ENCODE peak calls at places on chromosome 9, in nine cellular contexts. U is nephron progenitor cell, N is T-helper 1 cell, E is EL, V is mesothelial cell of epicardium, J is anterior cingulate cortex, I is RKO, M is GM12891, R is left colon. B is an unnamed sample.

GRCh38 chr9:129554649-129555048 is 66.3 kb downstream of the C9orf50 start:
- DNase-seq in U (no peak), N (no peak), E (no peak), V (no peak), J (no peak), I (no peak), M (no peak), R (no peak), B (no peak)

GRCh38 chr9:122402403-122403268 is 31.8 kb downstream of the PTGS1 start:
- DNase-seq in U (no peak), N (no peak), E (peak), V (no peak), J (no peak), I (peak), M (no peak), R (no peak), B (peak)

GRCh38 chr9:121684381-121685145 is 33.1 kb downstream of the DAB2IP start:
- DNase-seq in U (peak), N (no peak), E (peak), V (no peak), J (no peak), I (no peak), M (peak), R (peak), B (peak)

GRCh38 chr9:127210851-127211730 is 53.5 kb upstream of the GARNL3 start:
- DNase-seq in U (no peak), N (no peak), E (no peak), V (no peak), J (no peak), I (no peak), M (no peak), R (no peak), B (no peak)

GRCh38 chr9:134880484-134881312 is at the start of gene FCN2:
- DNase-seq in U (no peak), N (no peak), E (no peak), V (no peak), J (no peak), I (no peak), M (no peak), R (no peak), B (no peak)

GRCh38 chr9:26746357-26747072 is 146.1 kb downstream of the CAAP1 start:
- DNase-seq in U (no peak), N (no peak), E (peak), V (no peak), J (no peak), I (peak), M (no peak), R (no peak), B (peak)

GRCh38 chr9:20713172-20713571 is 29.1 kb downstream of the FOCAD start:
- DNase-seq in U (no peak), N (no peak), E (no peak), V (no peak), J (no peak), I (no peak), M (no peak), R (no peak), B (no peak)

GRCh38 chr9:134781895-134782294 is 98.7 kb upstream of the FCN2 start:
- DNase-seq in U (peak), N (no peak), E (no peak), V (no peak), J (no peak), I (no peak), M (no peak), R (no peak), B (no peak)

GRCh38 chr9:78856781-78857180 is 559.9 kb downstream of the PSAT1 start:
- DNase-seq in U (no peak), N (no peak), E (no peak), V (no peak), J (no peak), I (no peak), M (no peak), R (no peak), B (no peak)

GRCh38 chr9:135565636-135566035 is 4.1 kb downstream of the PAEP start:
- DNase-seq in U (no peak), N (no peak), E (no peak), V (no peak), J (no peak), I (no peak), M (no peak), R (no peak), B (no peak)

B was measured in ACHN.